ENCODE peak calls at places on chromosomes 12 and 14, in eight cellular contexts. W, P, L, J, K, R, T and H are unnamed samples.

GRCh38 chr14:22598099-22598895 is at the start of gene ABHD4:
- DNase-seq in W (peak; percentile 91), P (peak; percentile 93), L (peak; percentile 80), J (peak; percentile 39), K (peak; percentile 40), R (peak; percentile 54), T (peak; percentile 75), H (peak; percentile 78)

GRCh38 chr12:54074308-54074707 is 20.7 kb downstream of the HOXC4 start:
- DNase-seq in W (no peak), P (no peak), L (no peak), J (no peak), K (no peak), R (no peak), T (no peak), H (no peak)

GRCh38 chr12:132807295-132808222 is 21.1 kb downstream of the GOLGA3 start:
- DNase-seq in W (no peak), P (no peak), L (no peak), J (no peak), K (no peak), R (no peak), T (peak; percentile 86), H (no peak)

GRCh38 chr14:29584992-29585391 is 342.7 kb downstream of the PRKD1 start:
- DNase-seq in W (peak; percentile 55), P (peak; percentile 57), L (no peak), J (no peak), K (peak; percentile 80), R (no peak), T (no peak), H (peak; percentile 51)

GRCh38 chr14:77612011-77612620 is 4.3 kb downstream of the SPTLC2 start:
- DNase-seq in W (no peak), P (no peak), L (no peak), J (no peak), K (peak; percentile 79), R (no peak), T (no peak), H (no peak)

GRCh38 chr14:67697006-67697405 is 1.4 kb upstream of the RDH11 start:
- DNase-seq in W (no peak), P (no peak), L (no peak), J (no peak), K (no peak), R (no peak), T (no peak), H (no peak)

GRCh38 chr12:55935742-55936151 is 4.8 kb downstream of the DGKA start:
- DNase-seq in W (no peak), P (no peak), L (no peak), J (no peak), K (no peak), R (no peak), T (no peak), H (no peak)

GRCh38 chr12:29102739-29103138 is 46.3 kb upstream of the FAR2 start:
- DNase-seq in W (no peak), P (no peak), L (no peak), J (no peak), K (no peak), R (no peak), T (no peak), H (no peak)

GRCh38 chr12:107351716-107352115 is 258.4 kb upstream of the CRY1 start:
- DNase-seq in W (no peak), P (no peak), L (no peak), J (no peak), K (no peak), R (no peak), T (no peak), H (no peak)

GRCh38 chr14:65117795-65118746 is 15.8 kb upstream of the MAX start:
- DNase-seq in W (no peak), P (no peak), L (peak; percentile 80), J (no peak), K (no peak), R (no peak), T (no peak), H (no peak)

GRCh38 chr12:4270670-4271432 is 2.7 kb upstream of the CCND2 start:
- DNase-seq in W (peak; percentile 79), P (peak; percentile 86), L (peak; percentile 61), J (peak; percentile 28), K (no peak), R (no peak), T (no peak), H (peak; percentile 41)

GRCh38 chr14:102472815-102473158 is 36.8 kb downstream of the ANKRD9 start:
- DNase-seq in W (no peak), P (peak; percentile 33), L (no peak), J (no peak), K (no peak), R (no peak), T (no peak), H (no peak)

GRCh38 chr12:6914246-6914947 is at the start of gene ENO2:
- DNase-seq in W (peak; percentile 87), P (peak; percentile 92), L (peak; percentile 83), J (peak; percentile 83), K (peak; percentile 33), R (no peak), T (peak; percentile 44), H (peak; percentile 59)

GRCh38 chr12:13536219-13536910 is 339.8 kb downstream of the EMP1 start:
- DNase-seq in W (no peak), P (no peak), L (no peak), J (no peak), K (no peak), R (no peak), T (no peak), H (no peak)

GRCh38 chr12:2306686-2307249 is 254.0 kb downstream of the CACNA1C start:
- DNase-seq in W (no peak), P (no peak), L (no peak), J (no peak), K (no peak), R (peak; percentile 42), T (no peak), H (no peak)

GRCh38 chr14:101761881-101762529 is 496 bp downstream of the PPP2R5C start:
- DNase-seq in W (peak; percentile 79), P (peak; percentile 60), L (peak; percentile 37), J (peak; percentile 22), K (no peak), R (peak; percentile 18), T (peak; percentile 56), H (peak; percentile 39)

DNA sequence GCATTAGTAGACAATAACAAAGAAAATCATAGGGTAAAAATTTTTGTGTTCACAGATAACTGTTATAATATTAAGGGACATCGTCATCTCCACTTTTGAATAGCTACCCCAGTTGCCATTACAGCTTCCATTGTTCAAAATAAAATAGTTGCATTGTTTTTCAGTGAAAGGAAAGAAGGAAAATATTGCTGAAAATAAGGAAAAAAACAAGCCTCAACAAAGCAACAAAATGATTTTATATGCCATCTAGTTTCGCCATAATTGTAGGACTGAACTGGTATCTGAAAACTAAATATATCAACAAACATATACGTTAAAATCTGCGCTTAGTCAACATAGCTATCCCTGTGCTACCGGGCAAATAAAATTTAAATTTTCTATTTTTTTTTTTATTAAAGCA is 3.3 kb downstream of the CDK17 start:
- DNase-seq in W (no peak), P (no peak), L (no peak), J (no peak), K (no peak), R (no peak), T (no peak), H (no peak)
- H3K4me1 ChIP-seq in W (peaks cover 52% of the 10 kb centered on the region), P (peaks cover 3% of the 10 kb centered on the region), L (no peaks in the 10 kb centered on the region), J (peaks cover 34% of the 10 kb centered on the region), K (peaks cover 17% of the 10 kb centered on the region), R (peaks cover 26% of the 10 kb centered on the region), T (peaks cover 20% of the 10 kb centered on the region), H (no peaks in the 10 kb centered on the region)

GRCh38 chr14:54699735-54700134 is 132.8 kb downstream of the SAMD4A start:
- DNase-seq in W (no peak), P (no peak), L (no peak), J (no peak), K (no peak), R (no peak), T (no peak), H (no peak)
- H3K4me1 ChIP-seq in W (peaks cover 51% of the 10 kb centered on the region), P (peaks cover 16% of the 10 kb centered on the region), L (peaks cover 5% of the 10 kb centered on the region), J (no peaks in the 10 kb centered on the region), K (no peaks in the 10 kb centered on the region), R (no peaks in the 10 kb centered on the region), T (peaks cover 5% of the 10 kb centered on the region), H (peaks cover 8% of the 10 kb centered on the region)

GRCh38 chr12:106106892-106107291 is 31.9 kb downstream of the NUAK1 start:
- DNase-seq in W (no peak), P (no peak), L (peak; percentile 66), J (no peak), K (peak; percentile 58), R (peak; percentile 60), T (no peak), H (no peak)
- H3K4me1 ChIP-seq in W (peaks cover 97% of the 10 kb centered on the region), P (peaks cover 3% of the 10 kb centered on the region), L (peaks cover 25% of the 10 kb centered on the region), J (no peaks in the 10 kb centered on the region), K (peaks cover 35% of the 10 kb centered on the region), R (peaks cover 44% of the 10 kb centered on the region), T (no peaks in the 10 kb centered on the region), H (peaks cover 24% of the 10 kb centered on the region)

DNA sequence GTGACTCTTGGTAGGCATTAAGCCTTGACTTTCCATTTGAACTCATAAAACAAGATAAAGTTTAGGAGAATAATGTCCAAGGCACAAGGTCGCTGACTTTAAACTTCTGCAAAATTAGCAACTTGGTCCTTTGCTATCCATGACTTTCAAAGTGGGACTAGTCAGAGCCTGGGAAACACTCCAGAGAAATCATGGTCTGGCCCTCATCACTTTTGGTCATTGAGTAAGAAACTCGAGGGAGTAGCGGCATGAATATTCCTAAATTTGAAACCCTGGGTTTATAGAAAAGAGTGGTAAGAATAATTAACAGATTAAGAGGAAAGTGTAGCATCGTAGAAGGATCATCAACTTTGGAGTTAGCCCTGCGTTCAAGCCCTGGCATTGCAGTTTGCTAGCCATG is 16.9 kb upstream of the APPL2 start:
- DNase-seq in W (no peak), P (no peak), L (no peak), J (no peak), K (no peak), R (no peak), T (no peak), H (no peak)
- H3K4me1 ChIP-seq in W (no peaks in the 10 kb centered on the region), P (peaks cover 7% of the 10 kb centered on the region), L (peaks cover 3% of the 10 kb centered on the region), J (no peaks in the 10 kb centered on the region), K (peaks cover 43% of the 10 kb centered on the region), R (no peaks in the 10 kb centered on the region), T (peaks cover 10% of the 10 kb centered on the region), H (no peaks in the 10 kb centered on the region)

GRCh38 chr14:54580933-54581332 is 14.0 kb downstream of the SAMD4A start:
- DNase-seq in W (no peak), P (no peak), L (no peak), J (no peak), K (no peak), R (no peak), T (no peak), H (no peak)

GRCh38 chr14:54577494-54577893 is 10.6 kb downstream of the SAMD4A start:
- DNase-seq in W (no peak), P (no peak), L (no peak), J (no peak), K (no peak), R (no peak), T (no peak), H (no peak)

GRCh38 chr14:54574528-54574927 is 7.6 kb downstream of the SAMD4A start:
- DNase-seq in W (no peak), P (no peak), L (no peak), J (no peak), K (no peak), R (no peak), T (no peak), H (no peak)

GRCh38 chr14:54579606-54580005 is 12.7 kb downstream of the SAMD4A start:
- DNase-seq in W (no peak), P (no peak), L (no peak), J (no peak), K (peak; percentile 63), R (no peak), T (no peak), H (no peak)

GRCh38 chr14:54577977-54578376 is 11.0 kb downstream of the SAMD4A start:
- DNase-seq in W (no peak), P (no peak), L (no peak), J (no peak), K (peak; percentile 41), R (no peak), T (no peak), H (no peak)
- H3K4me1 ChIP-seq in W (peaks cover 48% of the 10 kb centered on the region), P (peaks cover 21% of the 10 kb centered on the region), L (no peaks in the 10 kb centered on the region), J (no peaks in the 10 kb centered on the region), K (peaks cover 4% of the 10 kb centered on the region), R (peaks cover 3% of the 10 kb centered on the region), T (peaks cover 3% of the 10 kb centered on the region), H (peaks cover 9% of the 10 kb centered on the region)